ENCODE peak calls at places on chromosomes 12 and 14, in six cellular contexts. D is pancreas; P is ascending aorta; E is CD4-positive, CD25-positive, alpha-beta regulatory T cell; A is AG10803; Z is GM12865. Q is an unnamed sample.

GRCh38 chr12:19847294-19848059 is 408.2 kb downstream of the AEBP2 start:
- DNase-seq in D (no peak), P (no peak), E (no peak), A (peak), Z (peak), Q (no peak)

GRCh38 chr14:80390911-80391310 is 179.6 kb upstream of the DIO2 start:
- DNase-seq in D (no peak), P (no peak), E (no peak), A (peak), Z (no peak), Q (no peak)

GRCh38 chr12:65720136-65720535 is 104.1 kb upstream of the HMGA2 start:
- DNase-seq in D (no peak), P (no peak), E (no peak), A (peak), Z (no peak), Q (no peak)

GRCh38 chr14:94001501-94002396 is 4.6 kb downstream of the CCDC197 start:
- DNase-seq in D (peak), P (no peak), E (peak), A (peak), Z (peak), Q (peak)

GRCh38 chr12:117025481-117026151 is 73.6 kb downstream of the TESC start:
- DNase-seq in D (peak), P (no peak), E (peak), A (peak), Z (peak), Q (peak)

GRCh38 chr12:22631863-22632463 is 7.0 kb downstream of the ETNK1 start:
- DNase-seq in D (no peak), P (no peak), E (no peak), A (peak), Z (no peak), Q (no peak)

GRCh38 chr14:89952581-89952980 is 1.9 kb downstream of the EFCAB11 start:
- DNase-seq in D (no peak), P (no peak), E (no peak), A (no peak), Z (no peak), Q (no peak)

GRCh38 chr12:9751204-9752144 is 9.2 kb downstream of the CD69 start:
- DNase-seq in D (no peak), P (no peak), E (peak), A (peak), Z (peak), Q (no peak)

GRCh38 chr12:109058773-109059172 is 6.4 kb downstream of the USP30 start:
- DNase-seq in D (no peak), P (no peak), E (no peak), A (no peak), Z (no peak), Q (no peak)

GRCh38 chr14:67420102-67420739 is 8.3 kb upstream of the PLEK2 start:
- DNase-seq in D (no peak), P (no peak), E (no peak), A (no peak), Z (peak), Q (peak)

GRCh38 chr12:31363826-31364225 is 37.9 kb upstream of the SINHCAF start:
- DNase-seq in D (no peak), P (no peak), E (no peak), A (no peak), Z (no peak), Q (no peak)

GRCh38 chr14:64303471-64303917 is 9.3 kb upstream of the ESR2 start:
- DNase-seq in D (no peak), P (no peak), E (no peak), A (peak), Z (peak), Q (peak)

GRCh38 chr14:24268225-24268624 is 3.2 kb downstream of the RABGGTA start:
- DNase-seq in D (no peak), P (no peak), E (no peak), A (no peak), Z (no peak), Q (no peak)

GRCh38 chr12:51904951-51905471 is 2.3 kb upstream of the ACVRL1 start:
- DNase-seq in D (no peak), P (no peak), E (no peak), A (peak), Z (no peak), Q (no peak)

GRCh38 chr12:23853640-23854039 is 95.8 kb downstream of the SOX5 start:
- DNase-seq in D (no peak), P (no peak), E (no peak), A (no peak), Z (no peak), Q (no peak)

GRCh38 chr12:104790296-104791125 is 167.6 kb downstream of the SLC41A2 start:
- DNase-seq in D (no peak), P (no peak), E (peak), A (no peak), Z (peak), Q (no peak)

GRCh38 chr14:32623300-32624093 is 294.4 kb downstream of the AKAP6 start:
- DNase-seq in D (no peak), P (no peak), E (no peak), A (peak), Z (no peak), Q (no peak)

GRCh38 chr12:80195143-80195726 is 95.9 kb downstream of the OTOGL start:
- DNase-seq in D (no peak), P (no peak), E (no peak), A (peak), Z (peak), Q (peak)

GRCh38 chr14:55336691-55337090 is 65.5 kb downstream of the FBXO34 start:
- DNase-seq in D (no peak), P (no peak), E (no peak), A (no peak), Z (no peak), Q (no peak)

GRCh38 chr12:108583971-108584370 is 13.9 kb downstream of the TMEM119 start:
- DNase-seq in D (no peak), P (no peak), E (no peak), A (no peak), Z (no peak), Q (no peak)

GRCh38 chr14:54712371-54712998 is 145.6 kb downstream of the SAMD4A start:
- DNase-seq in D (no peak), P (no peak), E (no peak), A (peak), Z (no peak), Q (no peak)

GRCh38 chr14:93648440-93649168 is 139.7 kb downstream of the PRIMA1 start:
- DNase-seq in D (no peak), P (no peak), E (no peak), A (no peak), Z (peak), Q (peak)

GRCh38 chr12:2813573-2814185 is 1.2 kb downstream of the ITFG2 start:
- DNase-seq in D (no peak), P (no peak), E (peak), A (peak), Z (peak), Q (peak)

GRCh38 chr12:54294914-54295566 is 5.8 kb downstream of the NFE2 start:
- DNase-seq in D (no peak), P (no peak), E (no peak), A (no peak), Z (no peak), Q (no peak)
- H3K4me3 ChIP-seq in D (no peak), P (no peak), E (no peak), A (no peak), Z (no peak), Q (no peak)

GRCh38 chr12:113056631-113057488 is at the start of gene DTX1:
- DNase-seq in D (peak), P (no peak), E (peak), A (no peak), Z (no peak), Q (no peak)
- H3K4me3 ChIP-seq in D (peak), P (peak), E (peak), A (no peak), Z (no peak), Q (peak)

GRCh38 chr12:94193168-94193567 is 44.8 kb downstream of the PLXNC1 start:
- DNase-seq in D (no peak), P (no peak), E (no peak), A (no peak), Z (peak), Q (no peak)
- H3K4me3 ChIP-seq in D (no peak), P (no peak), E (no peak), A (no peak), Z (no peak), Q (no peak)

DNA sequence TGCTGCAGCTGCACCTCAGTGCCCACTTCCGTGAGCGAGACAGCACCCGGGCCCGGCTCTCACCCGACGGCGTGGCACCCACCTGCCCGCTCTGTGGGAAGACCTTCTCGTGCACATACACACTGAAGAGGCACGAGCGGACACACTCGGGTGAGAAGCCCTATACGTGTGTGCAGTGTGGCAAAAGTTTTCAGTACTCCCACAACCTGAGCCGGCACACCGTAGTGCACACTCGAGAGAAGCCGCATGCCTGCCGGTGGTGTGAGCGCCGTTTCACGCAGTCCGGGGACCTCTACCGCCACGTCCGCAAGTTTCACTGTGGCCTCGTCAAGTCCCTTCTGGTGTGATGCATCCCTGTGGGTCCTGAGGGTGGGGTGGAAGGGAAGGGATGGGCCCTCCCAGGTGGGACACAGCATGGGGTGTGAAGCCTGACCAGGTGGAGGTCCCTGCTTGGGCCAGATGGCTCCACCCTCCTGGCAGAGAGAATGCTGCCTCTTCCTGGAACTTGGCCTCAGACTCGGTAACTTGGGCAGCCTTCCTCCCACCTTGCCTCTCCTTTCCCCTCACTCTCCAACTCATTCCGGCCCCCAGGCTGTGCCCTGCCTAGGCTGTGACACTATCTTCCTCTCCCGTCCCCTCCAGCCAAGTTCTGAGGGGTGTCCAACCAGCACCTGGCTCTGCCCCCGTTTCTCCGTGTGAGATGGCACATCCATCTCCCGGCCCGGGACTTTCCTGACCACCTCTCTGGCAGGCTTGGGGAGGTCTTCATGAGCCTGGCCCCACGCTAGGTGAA is 1.4 kb downstream of the ZBTB42 start:
- DNase-seq in D (no peak), P (no peak), E (no peak), A (no peak), Z (no peak), Q (no peak)
- H3K4me3 ChIP-seq in D (peak), P (no peak), E (no peak), A (no peak), Z (no peak), Q (no peak)